ENCODE peak calls at places on chromosomes 2 and 18, in five cellular contexts. One of them, this sample, is unnamed.

GRCh38 chr2:23703583-23704385 is 223.1 kb downstream of the ATAD2B start:
- DNase-seq in ACHN: no peak
- DNase-seq in transverse colon: no peak
- DNase-seq in PC-3: no peak
- DNase-seq in stimulated activated CD8-positive, alpha-beta memory T cell treated with anti-CD3 and anti-CD28 coated beads, Interleukin-7, amount 100 ng/mL, for 1 hour: no peak
- DNase-seq in this sample: no peak

GRCh38 chr2:99775585-99775984 is 285.8 kb upstream of the REV1 start:
- DNase-seq in ACHN: peak
- DNase-seq in transverse colon: no peak
- DNase-seq in PC-3: peak
- DNase-seq in stimulated activated CD8-positive, alpha-beta memory T cell treated with anti-CD3 and anti-CD28 coated beads, Interleukin-7, amount 100 ng/mL, for 1 hour: no peak
- DNase-seq in this sample: peak

GRCh38 chr2:174022431-174022830 is 57.3 kb upstream of the SP3 start:
- DNase-seq in ACHN: no peak
- DNase-seq in transverse colon: no peak
- DNase-seq in PC-3: no peak
- DNase-seq in stimulated activated CD8-positive, alpha-beta memory T cell treated with anti-CD3 and anti-CD28 coated beads, Interleukin-7, amount 100 ng/mL, for 1 hour: no peak
- DNase-seq in this sample: no peak

GRCh38 chr2:11533278-11534077 is at the start of gene GREB1:
- DNase-seq in ACHN: no peak
- DNase-seq in transverse colon: no peak
- DNase-seq in PC-3: peak
- DNase-seq in stimulated activated CD8-positive, alpha-beta memory T cell treated with anti-CD3 and anti-CD28 coated beads, Interleukin-7, amount 100 ng/mL, for 1 hour: no peak
- DNase-seq in this sample: no peak

GRCh38 chr18:79818036-79818435 is 20.3 kb downstream of the KCNG2 start:
- DNase-seq in ACHN: no peak
- DNase-seq in transverse colon: no peak
- DNase-seq in PC-3: peak
- DNase-seq in stimulated activated CD8-positive, alpha-beta memory T cell treated with anti-CD3 and anti-CD28 coated beads, Interleukin-7, amount 100 ng/mL, for 1 hour: no peak
- DNase-seq in this sample: no peak

GRCh38 chr18:8375269-8375668 is 234.0 kb upstream of the RAB12 start:
- DNase-seq in ACHN: no peak
- DNase-seq in transverse colon: no peak
- DNase-seq in PC-3: peak
- DNase-seq in stimulated activated CD8-positive, alpha-beta memory T cell treated with anti-CD3 and anti-CD28 coated beads, Interleukin-7, amount 100 ng/mL, for 1 hour: no peak
- DNase-seq in this sample: no peak

GRCh38 chr18:59383831-59384230 is 24.8 kb upstream of the LMAN1 start:
- DNase-seq in ACHN: no peak
- DNase-seq in transverse colon: no peak
- DNase-seq in PC-3: no peak
- DNase-seq in stimulated activated CD8-positive, alpha-beta memory T cell treated with anti-CD3 and anti-CD28 coated beads, Interleukin-7, amount 100 ng/mL, for 1 hour: no peak
- DNase-seq in this sample: no peak

GRCh38 chr2:102245266-102246151 is 58.7 kb downstream of the IL1RL2 start:
- DNase-seq in ACHN: no peak
- DNase-seq in transverse colon: no peak
- DNase-seq in PC-3: peak
- DNase-seq in stimulated activated CD8-positive, alpha-beta memory T cell treated with anti-CD3 and anti-CD28 coated beads, Interleukin-7, amount 100 ng/mL, for 1 hour: no peak
- DNase-seq in this sample: no peak

GRCh38 chr2:169041594-169041993 is 10.5 kb upstream of the ABCB11 start:
- DNase-seq in ACHN: no peak
- DNase-seq in transverse colon: no peak
- DNase-seq in PC-3: no peak
- DNase-seq in stimulated activated CD8-positive, alpha-beta memory T cell treated with anti-CD3 and anti-CD28 coated beads, Interleukin-7, amount 100 ng/mL, for 1 hour: no peak
- DNase-seq in this sample: no peak

GRCh38 chr18:3713166-3713565 is 263.2 kb downstream of the TGIF1 start:
- DNase-seq in ACHN: no peak
- DNase-seq in transverse colon: no peak
- DNase-seq in PC-3: no peak
- DNase-seq in stimulated activated CD8-positive, alpha-beta memory T cell treated with anti-CD3 and anti-CD28 coated beads, Interleukin-7, amount 100 ng/mL, for 1 hour: no peak
- DNase-seq in this sample: no peak

GRCh38 chr2:217142649-217143266 is 282.9 kb upstream of the TNP1 start:
- DNase-seq in ACHN: peak
- DNase-seq in transverse colon: peak
- DNase-seq in PC-3: peak
- DNase-seq in stimulated activated CD8-positive, alpha-beta memory T cell treated with anti-CD3 and anti-CD28 coated beads, Interleukin-7, amount 100 ng/mL, for 1 hour: no peak
- DNase-seq in this sample: no peak

GRCh38 chr2:224448236-224448635 is 46.3 kb upstream of the FAM124B start:
- DNase-seq in ACHN: no peak
- DNase-seq in transverse colon: no peak
- DNase-seq in PC-3: no peak
- DNase-seq in stimulated activated CD8-positive, alpha-beta memory T cell treated with anti-CD3 and anti-CD28 coated beads, Interleukin-7, amount 100 ng/mL, for 1 hour: no peak
- DNase-seq in this sample: no peak

GRCh38 chr18:8795586-8795985 is 90.2 kb downstream of the MTCL1 start:
- DNase-seq in ACHN: no peak
- DNase-seq in transverse colon: no peak
- DNase-seq in PC-3: no peak
- DNase-seq in stimulated activated CD8-positive, alpha-beta memory T cell treated with anti-CD3 and anti-CD28 coated beads, Interleukin-7, amount 100 ng/mL, for 1 hour: no peak
- DNase-seq in this sample: no peak

GRCh38 chr2:96138146-96139145 is at the start of gene ASTL:
- DNase-seq in ACHN: peak
- DNase-seq in transverse colon: peak
- DNase-seq in PC-3: peak
- DNase-seq in stimulated activated CD8-positive, alpha-beta memory T cell treated with anti-CD3 and anti-CD28 coated beads, Interleukin-7, amount 100 ng/mL, for 1 hour: no peak
- DNase-seq in this sample: no peak

GRCh38 chr18:37334494-37335125 is 231.0 kb downstream of the CELF4 start:
- DNase-seq in ACHN: no peak
- DNase-seq in transverse colon: no peak
- DNase-seq in PC-3: no peak
- DNase-seq in stimulated activated CD8-positive, alpha-beta memory T cell treated with anti-CD3 and anti-CD28 coated beads, Interleukin-7, amount 100 ng/mL, for 1 hour: no peak
- DNase-seq in this sample: no peak

GRCh38 chr2:20880221-20880771 is 57.4 kb upstream of the LDAH start:
- DNase-seq in ACHN: no peak
- DNase-seq in transverse colon: no peak
- DNase-seq in PC-3: peak
- DNase-seq in stimulated activated CD8-positive, alpha-beta memory T cell treated with anti-CD3 and anti-CD28 coated beads, Interleukin-7, amount 100 ng/mL, for 1 hour: no peak
- DNase-seq in this sample: no peak

GRCh38 chr18:69974365-69974764 is 26.7 kb upstream of the CD226 start:
- DNase-seq in ACHN: no peak
- DNase-seq in transverse colon: no peak
- DNase-seq in PC-3: peak
- DNase-seq in stimulated activated CD8-positive, alpha-beta memory T cell treated with anti-CD3 and anti-CD28 coated beads, Interleukin-7, amount 100 ng/mL, for 1 hour: no peak
- DNase-seq in this sample: no peak

GRCh38 chr2:100990650-100991403 is 11.3 kb upstream of the RPL31 start:
- DNase-seq in ACHN: no peak
- DNase-seq in transverse colon: no peak
- DNase-seq in PC-3: no peak
- DNase-seq in stimulated activated CD8-positive, alpha-beta memory T cell treated with anti-CD3 and anti-CD28 coated beads, Interleukin-7, amount 100 ng/mL, for 1 hour: no peak
- DNase-seq in this sample: no peak

GRCh38 chr18:52216686-52217085 is 123.3 kb upstream of the DCC start:
- DNase-seq in ACHN: no peak
- DNase-seq in transverse colon: no peak
- DNase-seq in PC-3: no peak
- DNase-seq in stimulated activated CD8-positive, alpha-beta memory T cell treated with anti-CD3 and anti-CD28 coated beads, Interleukin-7, amount 100 ng/mL, for 1 hour: no peak
- DNase-seq in this sample: no peak

GRCh38 chr18:46659484-46659883 is 2.5 kb upstream of the LOXHD1 start:
- DNase-seq in ACHN: no peak
- DNase-seq in transverse colon: no peak
- DNase-seq in PC-3: no peak
- DNase-seq in stimulated activated CD8-positive, alpha-beta memory T cell treated with anti-CD3 and anti-CD28 coated beads, Interleukin-7, amount 100 ng/mL, for 1 hour: no peak
- DNase-seq in this sample: no peak

GRCh38 chr2:234677758-234678538 is 181.1 kb upstream of the ARL4C start:
- DNase-seq in ACHN: no peak
- DNase-seq in transverse colon: no peak
- DNase-seq in PC-3: peak
- DNase-seq in stimulated activated CD8-positive, alpha-beta memory T cell treated with anti-CD3 and anti-CD28 coated beads, Interleukin-7, amount 100 ng/mL, for 1 hour: no peak
- DNase-seq in this sample: no peak